ENCODE peak calls at places on chromosomes 11 and 22, in eight cellular contexts. F is left colon; E is C1 segment of cervical spinal cord; R is CD4-positive, alpha-beta T cell; U is Kasumi-1; S is activated CD4-positive, alpha-beta T cell treated with anti-CD3 and anti-CD28 coated beads for 4 hours; Q is naive B cell; Y is NCI-H510A treated with DMSO at 0.1 percent for 48 hours. G is an unnamed sample.

GRCh38 chr11:107493117-107493516 is 35.5 kb upstream of the CWF19L2 start:
- DNase-seq in F (no peak), E (no peak), R (no peak), U (no peak), S (no peak), Q (no peak), Y (no peak), G (no peak)

GRCh38 chr11:105609341-105609781 is 512 bp upstream of the GRIA4 start:
- DNase-seq in F (no peak), E (no peak), R (no peak), U (no peak), S (no peak), Q (no peak), Y (peak), G (no peak)

GRCh38 chr11:46051102-46051501 is 70.2 kb downstream of the PHF21A start:
- DNase-seq in F (no peak), E (no peak), R (no peak), U (no peak), S (no peak), Q (no peak), Y (no peak), G (no peak)

GRCh38 chr22:49263101-49263500 is 564.6 kb downstream of the BRD1 start:
- DNase-seq in F (no peak), E (no peak), R (no peak), U (no peak), S (no peak), Q (no peak), Y (no peak), G (no peak)

GRCh38 chr22:49894321-49895072 is 23.7 kb downstream of the ALG12 start:
- DNase-seq in F (no peak), E (no peak), R (no peak), U (no peak), S (no peak), Q (no peak), Y (no peak), G (no peak)

GRCh38 chr11:460331-461199 is 10.5 kb downstream of the PTDSS2 start:
- DNase-seq in F (no peak), E (no peak), R (no peak), U (no peak), S (no peak), Q (no peak), Y (no peak), G (no peak)

GRCh38 chr22:40890881-40891280 is 29.0 kb upstream of the DNAJB7 start:
- DNase-seq in F (no peak), E (no peak), R (no peak), U (no peak), S (no peak), Q (no peak), Y (no peak), G (no peak)

GRCh38 chr11:16186680-16187079 is 169.7 kb downstream of the SOX6 start:
- DNase-seq in F (no peak), E (no peak), R (no peak), U (no peak), S (no peak), Q (no peak), Y (no peak), G (no peak)

GRCh38 chr11:84800755-84801346 is 826.3 kb downstream of the DLG2 start:
- DNase-seq in F (no peak), E (no peak), R (no peak), U (peak), S (no peak), Q (no peak), Y (no peak), G (no peak)

G was measured in natural killer cell.